ENCODE peak calls at places on chromosomes 16 and 17, in eight cellular contexts. K is dorsolateral prefrontal cortex, J is Panc1, I is A549, P is cardiac muscle cell, V is skeletal muscle cell, G is A673, R is fibroblast of mammary gland. M is an unnamed sample.

GRCh38 chr16:48444574-48444973 is 59.4 kb upstream of the SIAH1 start:
- DNase-seq in K (no peak), J (peak), I (peak), P (no peak), V (peak), G (no peak), R (peak), M (peak)

GRCh38 chr16:31709181-31709580 is 164.4 kb upstream of the ZNF267 start:
- DNase-seq in K (no peak), J (no peak), I (no peak), P (no peak), V (no peak), G (no peak), R (no peak), M (no peak)

GRCh38 chr16:81707411-81708321 is 71.4 kb upstream of the PLCG2 start:
- DNase-seq in K (no peak), J (no peak), I (no peak), P (no peak), V (peak), G (no peak), R (peak), M (no peak)

GRCh38 chr17:42653179-42654124 is 5.6 kb upstream of the TUBG2 start:
- DNase-seq in K (no peak), J (no peak), I (no peak), P (no peak), V (no peak), G (peak), R (peak), M (no peak)

GRCh38 chr17:48593840-48594411 is 347 bp upstream of the HOXB5 start:
- DNase-seq in K (no peak), J (no peak), I (peak), P (peak), V (no peak), G (peak), R (peak), M (no peak)

GRCh38 chr17:16923097-16923903 is 48.6 kb downstream of the TNFRSF13B start:
- DNase-seq in K (no peak), J (no peak), I (no peak), P (no peak), V (no peak), G (no peak), R (no peak), M (no peak)

GRCh38 chr17:78993241-78993956 is 13.7 kb upstream of the LGALS3BP start:
- DNase-seq in K (peak), J (no peak), I (peak), P (peak), V (no peak), G (peak), R (peak), M (no peak)

GRCh38 chr16:30882429-30883310 is 11.2 kb downstream of the BCL7C start:
- DNase-seq in K (no peak), J (no peak), I (no peak), P (no peak), V (no peak), G (no peak), R (no peak), M (no peak)

GRCh38 chr17:76969598-76970172 is 101.5 kb downstream of the MGAT5B start:
- DNase-seq in K (no peak), J (no peak), I (no peak), P (peak), V (no peak), G (peak), R (no peak), M (no peak)

GRCh38 chr16:70337814-70338213 is 8.9 kb upstream of the DDX19A start:
- DNase-seq in K (no peak), J (no peak), I (no peak), P (no peak), V (no peak), G (no peak), R (no peak), M (no peak)

GRCh38 chr17:6480325-6480675 is 36.0 kb downstream of the PIMREG start:
- DNase-seq in K (no peak), J (no peak), I (no peak), P (no peak), V (no peak), G (no peak), R (no peak), M (no peak)

GRCh38 chr16:89266521-89267134 is 49.1 kb downstream of the ZNF778 start:
- DNase-seq in K (no peak), J (no peak), I (no peak), P (no peak), V (no peak), G (no peak), R (no peak), M (no peak)

GRCh38 chr16:75402821-75403475 is 30.4 kb downstream of the CFDP1 start:
- DNase-seq in K (no peak), J (no peak), I (peak), P (peak), V (peak), G (peak), R (peak), M (peak)

GRCh38 chr16:76265434-76266045 is 11.7 kb upstream of the CNTNAP4 start:
- DNase-seq in K (no peak), J (peak), I (peak), P (no peak), V (no peak), G (peak), R (peak), M (no peak)

GRCh38 chr16:85616608-85617311 is 3.6 kb downstream of the GSE1 start:
- DNase-seq in K (no peak), J (no peak), I (no peak), P (no peak), V (no peak), G (peak), R (no peak), M (no peak)

GRCh38 chr16:57089406-57089805 is 3.0 kb upstream of the CPNE2 start:
- DNase-seq in K (no peak), J (no peak), I (no peak), P (no peak), V (no peak), G (no peak), R (no peak), M (no peak)
- H3K4me3 ChIP-seq in K (no peak), J (no peak), I (no peak), P (no peak), V (no peak), G (no peak), R (no peak), M (no peak)

GRCh38 chr17:66953661-66954060 is 10.8 kb upstream of the CACNG4 start:
- DNase-seq in K (no peak), J (no peak), I (no peak), P (no peak), V (no peak), G (no peak), R (no peak), M (no peak)
- H3K4me3 ChIP-seq in K (no peak), J (no peak), I (no peak), P (no peak), V (no peak), G (no peak), R (no peak), M (no peak)

GRCh38 chr17:3534881-3535252 is 22.7 kb downstream of the TRPV3 start:
- DNase-seq in K (no peak), J (no peak), I (peak), P (peak), V (no peak), G (peak), R (peak), M (no peak)

GRCh38 chr17:3533752-3534151 is 23.9 kb downstream of the TRPV3 start:
- DNase-seq in K (no peak), J (no peak), I (no peak), P (no peak), V (no peak), G (no peak), R (no peak), M (no peak)

GRCh38 chr17:3536736-3537135 is 20.9 kb downstream of the TRPV3 start:
- DNase-seq in K (no peak), J (no peak), I (no peak), P (no peak), V (no peak), G (no peak), R (no peak), M (no peak)

GRCh38 chr17:3532859-3533142 is 24.8 kb downstream of the TRPV3 start:
- DNase-seq in K (no peak), J (no peak), I (no peak), P (no peak), V (no peak), G (no peak), R (no peak), M (no peak)

GRCh38 chr17:3535253-3535995 is 22.2 kb downstream of the TRPV3 start:
- DNase-seq in K (peak), J (peak), I (peak), P (peak), V (no peak), G (peak), R (peak), M (peak)
- H3K4me3 ChIP-seq in K (peak), J (peak), I (peak), P (peak), V (peak), G (peak), R (peak), M (peak)

GRCh38 chr16:1537763-1538289 is 4.4 kb downstream of the TMEM204 start:
- DNase-seq in K (no peak), J (no peak), I (no peak), P (no peak), V (no peak), G (no peak), R (no peak), M (no peak)

GRCh38 chr16:1535391-1536291 is 2.2 kb downstream of the TMEM204 start:
- DNase-seq in K (no peak), J (no peak), I (no peak), P (no peak), V (no peak), G (no peak), R (peak), M (no peak)

GRCh38 chr16:1537138-1537577 is 3.7 kb downstream of the TMEM204 start:
- DNase-seq in K (no peak), J (no peak), I (no peak), P (no peak), V (no peak), G (no peak), R (no peak), M (no peak)

GRCh38 chr16:1534021-1535020 is 855 bp downstream of the TMEM204 start:
- DNase-seq in K (no peak), J (no peak), I (no peak), P (no peak), V (no peak), G (no peak), R (peak), M (no peak)

DNA sequence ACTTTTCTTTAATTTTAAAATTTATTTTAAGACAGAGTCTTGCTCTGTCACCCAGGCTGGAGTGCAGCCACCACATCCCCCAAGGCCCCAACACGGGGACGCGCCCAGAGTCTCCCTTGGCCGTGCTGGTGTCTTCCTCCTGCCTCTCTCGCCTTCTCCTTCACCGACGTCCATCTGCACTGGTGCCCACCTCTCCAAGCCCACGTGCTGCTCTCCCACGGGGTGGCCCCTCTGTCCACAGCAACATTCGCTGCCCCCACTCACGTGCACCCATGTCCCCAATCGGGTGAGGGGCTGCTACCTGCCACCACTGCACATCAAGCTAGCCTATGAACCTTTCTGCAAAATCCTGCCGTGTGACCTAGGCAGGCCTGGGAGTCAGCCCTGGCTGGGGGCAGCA is 3.1 kb downstream of the TMEM204 start:
- DNase-seq in K (no peak), J (no peak), I (no peak), P (no peak), V (no peak), G (no peak), R (no peak), M (no peak)
- H3K4me3 ChIP-seq in K (peak), J (no peak), I (no peak), P (no peak), V (no peak), G (no peak), R (no peak), M (no peak)

GRCh38 chr17:83201206-83202001 is 122.0 kb downstream of the METRNL start:
- DNase-seq in K (no peak), J (no peak), I (no peak), P (no peak), V (no peak), G (no peak), R (no peak), M (no peak)

GRCh38 chr17:83200746-83201145 is 121.3 kb downstream of the METRNL start:
- DNase-seq in K (no peak), J (no peak), I (no peak), P (no peak), V (no peak), G (no peak), R (no peak), M (no peak)

GRCh38 chr17:83200231-83200699 is 120.9 kb downstream of the METRNL start:
- DNase-seq in K (no peak), J (no peak), I (no peak), P (no peak), V (no peak), G (no peak), R (peak), M (no peak)

GRCh38 chr17:83198366-83199341 is 119.2 kb downstream of the METRNL start:
- DNase-seq in K (peak), J (no peak), I (no peak), P (no peak), V (no peak), G (no peak), R (no peak), M (no peak)

GRCh38 chr17:83199500-83200201 is 120.2 kb downstream of the METRNL start:
- DNase-seq in K (no peak), J (no peak), I (no peak), P (no peak), V (no peak), G (no peak), R (peak), M (no peak)
- H3K4me3 ChIP-seq in K (no peak), J (no peak), I (no peak), P (no peak), V (no peak), G (no peak), R (no peak), M (no peak)

GRCh38 chr17:31308372-31308905 is 5.4 kb downstream of the EVI2B start:
- DNase-seq in K (no peak), J (no peak), I (no peak), P (no peak), V (no peak), G (no peak), R (no peak), M (no peak)
- H3K4me3 ChIP-seq in K (no peak), J (no peak), I (no peak), P (no peak), V (no peak), G (no peak), R (no peak), M (no peak)

GRCh38 chr17:81932333-81932983 is 4.6 kb downstream of the PYCR1 start:
- DNase-seq in K (no peak), J (no peak), I (no peak), P (no peak), V (no peak), G (no peak), R (no peak), M (no peak)

GRCh38 chr17:81934850-81935708 is 2.0 kb downstream of the PYCR1 start:
- DNase-seq in K (no peak), J (no peak), I (no peak), P (no peak), V (no peak), G (no peak), R (no peak), M (no peak)

GRCh38 chr17:81933178-81933699 is 3.9 kb downstream of the PYCR1 start:
- DNase-seq in K (no peak), J (no peak), I (no peak), P (no peak), V (no peak), G (no peak), R (no peak), M (no peak)

GRCh38 chr17:81934098-81934757 is 2.9 kb downstream of the PYCR1 start:
- DNase-seq in K (no peak), J (no peak), I (no peak), P (no peak), V (no peak), G (no peak), R (no peak), M (no peak)

DNA sequence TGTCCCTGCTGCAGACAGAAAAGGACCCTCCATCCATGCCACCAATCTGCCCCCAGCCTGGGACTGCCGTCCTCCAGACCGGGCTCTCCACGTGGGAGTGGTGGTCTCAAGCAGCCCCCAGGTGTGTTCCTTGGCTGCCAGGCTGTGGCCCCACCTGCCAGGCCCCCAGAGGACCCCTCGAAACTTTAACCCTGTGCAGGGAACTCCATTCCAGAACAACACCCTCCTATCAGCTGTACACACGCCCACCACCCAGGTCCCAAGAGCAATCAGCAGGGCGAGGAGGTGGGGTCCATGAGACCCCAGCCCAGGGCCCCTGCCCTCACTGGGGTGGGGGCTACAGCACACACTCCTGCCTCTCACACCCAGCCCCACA is 1.4 kb downstream of the PYCR1 start:
- DNase-seq in K (no peak), J (no peak), I (no peak), P (no peak), V (no peak), G (no peak), R (no peak), M (no peak)
- H3K4me3 ChIP-seq in K (no peak), J (peak), I (no peak), P (no peak), V (peak), G (peak), R (peak), M (no peak)

GRCh38 chr16:50267651-50268050 is 1.3 kb downstream of the ADCY7 start:
- DNase-seq in K (no peak), J (no peak), I (no peak), P (no peak), V (no peak), G (no peak), R (no peak), M (no peak)

GRCh38 chr16:50269769-50270509 is 3.6 kb downstream of the ADCY7 start:
- DNase-seq in K (no peak), J (no peak), I (no peak), P (no peak), V (no peak), G (no peak), R (no peak), M (no peak)

GRCh38 chr16:50270510-50271147 is 4.3 kb downstream of the ADCY7 start:
- DNase-seq in K (no peak), J (no peak), I (no peak), P (no peak), V (no peak), G (no peak), R (no peak), M (no peak)

GRCh38 chr16:50268352-50268751 is 2.0 kb downstream of the ADCY7 start:
- DNase-seq in K (no peak), J (no peak), I (no peak), P (no peak), V (no peak), G (no peak), R (no peak), M (no peak)

GRCh38 chr16:50269061-50269705 is 2.8 kb downstream of the ADCY7 start:
- DNase-seq in K (no peak), J (no peak), I (no peak), P (no peak), V (no peak), G (no peak), R (no peak), M (no peak)
- H3K4me3 ChIP-seq in K (no peak), J (no peak), I (no peak), P (no peak), V (no peak), G (no peak), R (no peak), M (no peak)